ENCODE peak calls at places on chromosomes 16 and 17, in seven cellular contexts. I is left ventricle myocardium superior; C is iPS-NIHi11; L is GM23338; J is activated CD4-positive, alpha-beta T cell treated with anti-CD3 and anti-CD28 coated beads for 24 hours; U is HT-29; M is SHP77. A is an unnamed sample.

GRCh38 chr17:45293413-45294211 is 23.2 kb downstream of the MAP3K14 start:
- DNase-seq in U (peak), I (peak), J (no peak), L (no peak), C (no peak), M (peak), A (peak)

GRCh38 chr17:15436399-15437369 is 30.7 kb downstream of the CDRT4 start:
- DNase-seq in M (peak), C (peak), L (peak), J (peak), I (peak), U (peak), A (no peak)

GRCh38 chr17:29018788-29019474 is 13.1 kb upstream of the SEZ6 start:
- DNase-seq in J (no peak), C (no peak), M (no peak), L (no peak), I (no peak), U (no peak), A (no peak)

GRCh38 chr17:49045376-49045775 is 48.2 kb downstream of the IGF2BP1 start:
- DNase-seq in L (no peak), M (no peak), I (no peak), U (no peak), C (no peak), J (no peak), A (no peak)

GRCh38 chr17:45241315-45242011 is 19.8 kb downstream of the FMNL1 start:
- DNase-seq in L (peak), M (no peak), J (no peak), C (peak), U (no peak), I (peak), A (no peak)

GRCh38 chr17:52134641-52135040 is 23.9 kb downstream of the CA10 start:
- DNase-seq in M (no peak), C (no peak), U (no peak), I (no peak), L (no peak), J (no peak), A (peak)

GRCh38 chr17:74987909-74988711 is 678 bp downstream of the CDR2L start:
- DNase-seq in U (peak), M (peak), L (peak), J (no peak), I (peak), C (peak), A (peak)

GRCh38 chr17:29407856-29408255 is 17.7 kb downstream of the TAOK1 start:
- DNase-seq in C (no peak), I (no peak), M (no peak), L (no peak), U (no peak), J (no peak), A (no peak)

GRCh38 chr17:34386343-34386924 is 23.4 kb upstream of the CCL1 start:
- DNase-seq in I (no peak), M (no peak), J (no peak), U (no peak), C (no peak), L (no peak), A (no peak)

GRCh38 chr17:45895304-45895968 is 1.1 kb downstream of the MAPT start:
- DNase-seq in M (peak), U (no peak), L (peak), C (peak), I (peak), J (no peak), A (no peak)

GRCh38 chr16:71526111-71526998 is at the start of gene CHST4:
- DNase-seq in C (peak), I (no peak), M (no peak), J (no peak), L (peak), U (peak), A (no peak)

GRCh38 chr16:85396879-85397871 is 215.9 kb upstream of the GSE1 start:
- DNase-seq in L (peak), M (peak), U (peak), J (no peak), C (no peak), I (peak), A (peak)

A was measured in kidney.